ENCODE peak calls at places on chromosomes 16 and 17, in ten cellular contexts. A is lung microvascular endothelial cell; Z is activated CD4-positive, CD25-positive, alpha-beta regulatory T cell; O is brain pericyte; N is EL; W is Jurkat, Clone E6-1; D is HEK293T; Y is upper lobe of right lung; V is COR-L47; M is NCI-H1092. U is an unnamed sample.

GRCh38 chr16:23498863-23499262 is 11.4 kb downstream of the GGA2 start:
- DNase-seq in A (no peak), Y (no peak), O (no peak), W (no peak), Z (no peak), V (no peak), M (no peak), D (no peak), N (no peak), U (no peak)

GRCh38 chr17:9971991-9972390 is 66.9 kb upstream of the RCVRN start:
- DNase-seq in Y (peak; percentile 65), O (no peak), V (no peak), W (no peak), N (peak; percentile 21), A (no peak), Z (no peak), M (no peak), D (peak; percentile 26), U (no peak)

GRCh38 chr17:31743767-31744166 is 115.3 kb downstream of the COPRS start:
- DNase-seq in D (no peak), A (no peak), W (no peak), V (no peak), O (no peak), Y (no peak), N (no peak), M (no peak), Z (no peak), U (peak; percentile 14)

GRCh38 chr17:64355536-64356303 is 34.9 kb downstream of the PECAM1 start:
- DNase-seq in M (no peak), W (no peak), V (no peak), Z (no peak), N (peak; percentile 57), D (no peak), Y (peak; percentile 55), A (peak; percentile 59), O (no peak), U (peak; percentile 88)

GRCh38 chr17:15092762-15093161 is 172.4 kb downstream of the PMP22 start:
- DNase-seq in Y (no peak), M (no peak), O (no peak), N (peak; percentile 57), W (no peak), V (no peak), Z (no peak), A (no peak), D (no peak), U (peak; percentile 10)

GRCh38 chr17:60554377-60554788 is 28.3 kb upstream of the APPBP2 start:
- DNase-seq in O (peak; percentile 20), W (no peak), Z (no peak), V (no peak), Y (peak; percentile 75), A (no peak), M (no peak), N (peak; percentile 82), D (no peak), U (peak; percentile 61)

GRCh38 chr16:64304376-64304775 is 817.5 kb downstream of the CDH11 start:
- DNase-seq in A (no peak), Z (no peak), W (no peak), N (no peak), D (no peak), O (no peak), V (no peak), Y (no peak), M (no peak), U (no peak)

GRCh38 chr17:71441098-71441497 is 679.7 kb upstream of the SOX9 start:
- DNase-seq in O (no peak), Y (no peak), M (no peak), V (no peak), N (peak; percentile 90), A (no peak), W (no peak), Z (no peak), D (peak; percentile 14), U (peak; percentile 88)

GRCh38 chr17:48457080-48457836 is 27.2 kb upstream of the SKAP1 start:
- DNase-seq in A (peak; percentile 70), Z (peak; percentile 63), N (peak; percentile 55), D (peak; percentile 89), W (no peak), V (peak; percentile 51), O (no peak), M (peak; percentile 38), Y (peak; percentile 79), U (peak; percentile 53)

GRCh38 chr17:42362245-42362961 is 25.8 kb downstream of the STAT3 start:
- DNase-seq in D (no peak), M (peak; percentile 5), Y (peak; percentile 66), W (peak; percentile 32), O (no peak), V (no peak), Z (no peak), N (peak; percentile 44), A (no peak), U (no peak)

GRCh38 chr16:57284206-57284951 is at the start of gene PLLP:
- DNase-seq in A (peak; percentile 62), W (no peak), N (peak; percentile 49), Y (peak; percentile 85), M (no peak), Z (no peak), V (no peak), D (peak; percentile 80), O (no peak), U (no peak)

GRCh38 chr16:86533076-86533475 is 22.0 kb downstream of the MTHFSD start:
- DNase-seq in Y (no peak), O (no peak), D (no peak), A (no peak), V (no peak), N (no peak), W (no peak), Z (no peak), M (no peak), U (no peak)

GRCh38 chr17:39852239-39852638 is 11.9 kb downstream of the IKZF3 start:
- DNase-seq in M (no peak), D (no peak), Z (no peak), W (no peak), V (no peak), Y (no peak), A (no peak), O (no peak), N (no peak), U (no peak)

GRCh38 chr16:89904606-89905510 is 13.8 kb upstream of the MC1R start:
- DNase-seq in A (no peak), D (no peak), W (no peak), Y (no peak), O (no peak), M (no peak), N (no peak), V (no peak), Z (no peak), U (no peak)

GRCh38 chr17:39915559-39915958 is 2.9 kb downstream of the GSDMB start:
- DNase-seq in M (no peak), A (no peak), D (no peak), N (no peak), W (no peak), V (no peak), Z (no peak), O (no peak), Y (no peak), U (no peak)

GRCh38 chr17:58303981-58304734 is 23.4 kb upstream of the MPO start:
- DNase-seq in M (no peak), A (peak; percentile 43), N (peak; percentile 45), Z (peak; percentile 34), O (no peak), W (peak; percentile 57), V (peak; percentile 27), Y (peak; percentile 77), D (peak; percentile 92), U (peak; percentile 23)

GRCh38 chr16:55426865-55427484 is 52.0 kb upstream of the MMP2 start:
- DNase-seq in D (no peak), O (no peak), Y (no peak), N (no peak), W (no peak), A (no peak), M (no peak), V (no peak), Z (no peak), U (no peak)

GRCh38 chr16:77332792-77333191 is 102.0 kb downstream of the ADAMTS18 start:
- DNase-seq in A (no peak), Z (no peak), D (no peak), N (no peak), V (no peak), O (no peak), M (no peak), Y (no peak), W (no peak), U (no peak)

GRCh38 chr17:7685533-7686220 is 1.6 kb downstream of the TP53 start:
- DNase-seq in N (peak; percentile 92), O (no peak), W (peak; percentile 91), D (peak; percentile 84), Z (peak; percentile 73), V (peak; percentile 80), A (peak; percentile 95), Y (peak; percentile 97), M (peak; percentile 86), U (peak; percentile 92)

GRCh38 chr16:26826500-26826899 is 240.2 kb upstream of the C16orf82 start:
- DNase-seq in O (no peak), A (no peak), M (no peak), D (no peak), V (no peak), Y (no peak), W (no peak), Z (no peak), N (no peak), U (no peak)

GRCh38 chr17:35761601-35762000 is 914 bp downstream of the C17orf50 start:
- DNase-seq in N (no peak), O (no peak), V (no peak), W (no peak), Y (no peak), D (no peak), Z (no peak), A (no peak), M (no peak), U (no peak)

GRCh38 chr16:17467923-17468540 is 2.7 kb downstream of the XYLT1 start:
- DNase-seq in O (no peak), V (no peak), A (peak; percentile 53), W (no peak), N (peak; percentile 65), Y (peak; percentile 70), Z (peak; percentile 7), M (peak; percentile 72), D (peak; percentile 55), U (peak; percentile 38)

GRCh38 chr16:82704369-82704768 is 77.6 kb downstream of the CDH13 start:
- DNase-seq in W (no peak), O (no peak), D (no peak), A (no peak), N (no peak), Y (no peak), M (no peak), Z (no peak), V (no peak), U (no peak)

U was measured in LHCN-M2.